ENCODE peak calls at places on chromosomes 11 and 22, in nine cellular contexts. N, E, R, G, S, L, B, A and O are unnamed samples.

GRCh38 chr22:38435010-38435409 is 20.0 kb downstream of the KCNJ4 start:
- DNase-seq in S (no peak), G (no peak), B (no peak), N (no peak), L (no peak), A (no peak), E (no peak), R (no peak), O (no peak)

GRCh38 chr22:48490513-48491411 is 1336.9 kb downstream of the BRD1 start:
- DNase-seq in B (no peak), E (peak; percentile 84), L (no peak), R (no peak), A (no peak), S (no peak), G (no peak), N (no peak), O (no peak)

GRCh38 chr22:43849731-43850130 is 12.6 kb downstream of the SULT4A1 start:
- DNase-seq in N (no peak), L (no peak), G (no peak), B (no peak), A (no peak), S (no peak), R (no peak), E (no peak), O (no peak)

GRCh38 chr22:37933711-37934376 is 19.6 kb downstream of the C22orf23 start:
- DNase-seq in B (peak; percentile 33), R (peak; percentile 72), S (peak; percentile 92), G (peak; percentile 74), L (peak; percentile 93), E (peak; percentile 98), N (peak; percentile 88), A (peak; percentile 82), O (peak; percentile 28)

GRCh38 chr11:47705722-47706121 is 9.4 kb downstream of the AGBL2 start:
- DNase-seq in L (no peak), E (no peak), B (no peak), G (no peak), N (no peak), S (no peak), A (no peak), R (no peak), O (no peak)

GRCh38 chr11:72759468-72759867 is 7.3 kb upstream of the ARAP1 start:
- DNase-seq in G (no peak), B (peak; percentile 66), R (no peak), S (no peak), E (no peak), A (no peak), N (no peak), L (no peak), O (no peak)

GRCh38 chr11:69663326-69663725 is 11.8 kb downstream of the LTO1 start:
- DNase-seq in G (no peak), S (no peak), N (no peak), A (no peak), E (no peak), L (no peak), R (no peak), B (no peak), O (no peak)

GRCh38 chr11:612201-612960 is 3.4 kb downstream of the IRF7 start:
- DNase-seq in B (no peak), A (no peak), S (no peak), E (peak; percentile 77), L (peak; percentile 83), G (no peak), N (peak; percentile 22), R (no peak), O (no peak)

GRCh38 chr22:50058338-50059184 is 463 bp upstream of the TTLL8 start:
- DNase-seq in G (no peak), R (no peak), S (no peak), L (no peak), B (no peak), E (no peak), A (no peak), N (no peak), O (no peak)

GRCh38 chr11:17558916-17559315 is 11.9 kb downstream of the OTOG start:
- DNase-seq in G (no peak), A (no peak), N (no peak), S (no peak), B (no peak), R (no peak), L (no peak), E (no peak), O (no peak)

GRCh38 chr11:61293869-61294716 is 1.0 kb downstream of the VWCE start:
- DNase-seq in A (no peak), B (peak; percentile 82), S (peak; percentile 72), E (peak; percentile 91), G (peak; percentile 1), R (no peak), L (peak; percentile 21), N (peak; percentile 37), O (no peak)

GRCh38 chr22:25390297-25391240 is 171.1 kb downstream of the CRYBB2 start:
- DNase-seq in N (no peak), B (no peak), R (no peak), A (no peak), E (no peak), L (no peak), G (no peak), S (no peak), O (no peak)